ENCODE peak calls at places on chromosomes 5 and 9, in eight cellular contexts. P is DND-41; L is tibial nerve; I is naive thymus-derived CD4-positive, alpha-beta T cell; Y is mucosa of descending colon; R is psoas muscle; B is adrenal gland; N is epithelial cell of esophagus. E is an unnamed sample.
A peak's percentile ranks its signal among the peaks of the same experiment; 100 is the strongest.

GRCh38 chr5:132425975-132426524 is 56.5 kb downstream of the SLC22A5 start:
- DNase-seq in P (no peak), Y (no peak), I (no peak), N (no peak), L (no peak), B (no peak), R (no peak), E (no peak)

GRCh38 chr9:7286101-7286500 is 513.5 kb downstream of the DMAC1 start:
- DNase-seq in I (no peak), B (no peak), Y (no peak), L (no peak), R (no peak), N (no peak), P (no peak), E (no peak)

GRCh38 chr5:95768731-95769130 is 37.6 kb downstream of the RHOBTB3 start:
- DNase-seq in P (no peak), N (no peak), L (no peak), I (no peak), R (no peak), Y (no peak), B (no peak), E (no peak)

GRCh38 chr5:123134653-123135181 is 45.7 kb downstream of the PRDM6 start:
- DNase-seq in R (no peak), L (no peak), I (no peak), N (no peak), P (no peak), B (no peak), Y (no peak), E (no peak)

GRCh38 chr9:35940474-35941467 is 17.2 kb downstream of the OR2S2 start:
- DNase-seq in I (no peak), Y (no peak), N (no peak), R (no peak), B (no peak), L (no peak), P (peak; percentile 87), E (peak; percentile 96)

GRCh38 chr9:126057036-126057435 is 269.6 kb upstream of the MVB12B start:
- DNase-seq in Y (no peak), I (no peak), P (no peak), N (no peak), B (no peak), L (no peak), R (no peak), E (no peak)

GRCh38 chr5:62214701-62215100 is 91.3 kb upstream of the KIF2A start:
- DNase-seq in R (no peak), Y (no peak), P (no peak), L (no peak), N (peak; percentile 73), B (no peak), I (no peak), E (no peak)

GRCh38 chr5:131393498-131393968 is 129.7 kb downstream of the CDC42SE2 start:
- DNase-seq in L (no peak), B (no peak), I (no peak), R (no peak), N (no peak), Y (no peak), P (no peak), E (no peak)

GRCh38 chr9:16213781-16214515 is 656.5 kb downstream of the BNC2 start:
- DNase-seq in I (no peak), P (no peak), L (peak; percentile 36), Y (peak; percentile 28), R (peak; percentile 46), N (peak; percentile 56), B (peak; percentile 74), E (no peak)

GRCh38 chr9:68585034-68585761 is 44.5 kb upstream of the TMEM252 start:
- DNase-seq in L (no peak), I (no peak), R (no peak), N (no peak), P (no peak), Y (no peak), B (no peak), E (no peak)

GRCh38 chr9:110284211-110284849 is 28.0 kb upstream of the TXN start:
- DNase-seq in P (no peak), N (peak; percentile 68), B (no peak), Y (peak; percentile 37), R (no peak), I (no peak), L (no peak), E (no peak)

GRCh38 chr5:71905804-71906711 is 187.0 kb downstream of the CARTPT start:
- DNase-seq in Y (no peak), P (no peak), L (no peak), N (no peak), I (no peak), R (no peak), B (no peak), E (no peak)

DNA sequence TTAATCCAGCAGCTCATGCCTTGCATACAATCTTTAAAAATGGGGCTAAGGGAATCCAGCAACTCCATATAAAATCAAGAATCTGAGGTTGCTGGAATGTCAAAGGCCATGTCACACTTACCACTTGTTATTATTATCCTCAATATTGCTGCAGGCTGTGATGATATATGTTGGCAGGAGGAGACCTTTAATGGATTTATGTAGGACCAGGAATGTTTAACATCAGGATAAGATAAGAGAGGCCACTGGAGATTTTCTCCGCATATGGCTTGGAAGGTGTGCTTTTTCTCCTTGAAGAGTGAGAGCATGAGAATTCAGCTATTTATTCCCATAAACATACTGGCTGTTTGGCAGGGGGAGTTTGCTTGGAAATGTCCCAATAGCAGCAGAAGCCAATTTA is 481.5 kb downstream of the AGTPBP1 start:
- DNase-seq in L (no peak), N (no peak), I (no peak), B (no peak), Y (no peak), P (no peak), R (no peak), E (no peak)
- H3K4me3 ChIP-seq in L (no peak overlapping the region), N (no peak overlapping the region), I (no peak overlapping the region), B (no peak overlapping the region), Y (no peak overlapping the region), P (no peak overlapping the region), R (no peak overlapping the region), E (no peak overlapping the region)

GRCh38 chr9:37902804-37903580 is 935 bp downstream of the SLC25A51 start:
- DNase-seq in R (no peak), Y (no peak), I (no peak), N (peak; percentile 71), B (no peak), L (no peak), P (no peak), E (no peak)

GRCh38 chr9:37903581-37903830 is 421 bp downstream of the SLC25A51 start:
- DNase-seq in R (peak; percentile 62), L (no peak), Y (peak; percentile 87), N (no peak), P (no peak), I (peak; percentile 17), B (peak; percentile 64), E (no peak)

GRCh38 chr9:37904647-37905505 is 949 bp upstream of the SLC25A51 start:
- DNase-seq in Y (no peak), N (peak; percentile 51), R (no peak), I (no peak), L (no peak), P (no peak), B (no peak), E (no peak)

GRCh38 chr9:37903831-37904646 is at the start of gene SLC25A51:
- DNase-seq in P (peak; percentile 92), L (peak; percentile 90), R (peak; percentile 96), B (peak; percentile 91), Y (peak; percentile 98), N (peak; percentile 94), I (peak; percentile 94), E (peak; percentile 95)

GRCh38 chr9:37902131-37902530 is 1.8 kb downstream of the SLC25A51 start:
- DNase-seq in I (no peak), Y (no peak), P (no peak), B (no peak), L (no peak), N (no peak), R (no peak), E (no peak)
- H3K4me3 ChIP-seq in I (peak overlapping the region; percentile 69), Y (no peak overlapping the region), P (peak overlapping the region; percentile 63), B (no peak overlapping the region), L (no peak overlapping the region), N (no peak overlapping the region), R (peak overlapping the region; percentile 96), E (no peak overlapping the region)

GRCh38 chr5:57082441-57083067 is 91.3 kb upstream of the GPBP1 start:
- DNase-seq in L (no peak), Y (no peak), P (no peak), R (no peak), I (no peak), N (peak; percentile 61), B (no peak), E (no peak)
- H3K4me3 ChIP-seq in L (no peak overlapping the region), Y (no peak overlapping the region), P (no peak overlapping the region), R (no peak overlapping the region), I (no peak overlapping the region), N (no peak overlapping the region), B (no peak overlapping the region), E (no peak overlapping the region)

GRCh38 chr5:150300496-150301169 is 2.1 kb downstream of the ARSI start:
- DNase-seq in N (no peak), Y (no peak), L (no peak), I (no peak), P (no peak), R (no peak), B (no peak), E (no peak)

GRCh38 chr5:150301170-150301505 is 1.6 kb downstream of the ARSI start:
- DNase-seq in Y (no peak), L (no peak), I (no peak), B (no peak), R (no peak), P (no peak), N (peak; percentile 41), E (no peak)

GRCh38 chr5:150303070-150303595 is 428 bp upstream of the ARSI start:
- DNase-seq in Y (no peak), P (no peak), B (no peak), I (no peak), N (no peak), L (no peak), R (no peak), E (no peak)

GRCh38 chr5:150302301-150303069 is at the start of gene ARSI:
- DNase-seq in I (no peak), N (peak; percentile 56), P (no peak), R (peak; percentile 45), B (no peak), Y (peak; percentile 43), L (no peak), E (no peak)

DNA sequence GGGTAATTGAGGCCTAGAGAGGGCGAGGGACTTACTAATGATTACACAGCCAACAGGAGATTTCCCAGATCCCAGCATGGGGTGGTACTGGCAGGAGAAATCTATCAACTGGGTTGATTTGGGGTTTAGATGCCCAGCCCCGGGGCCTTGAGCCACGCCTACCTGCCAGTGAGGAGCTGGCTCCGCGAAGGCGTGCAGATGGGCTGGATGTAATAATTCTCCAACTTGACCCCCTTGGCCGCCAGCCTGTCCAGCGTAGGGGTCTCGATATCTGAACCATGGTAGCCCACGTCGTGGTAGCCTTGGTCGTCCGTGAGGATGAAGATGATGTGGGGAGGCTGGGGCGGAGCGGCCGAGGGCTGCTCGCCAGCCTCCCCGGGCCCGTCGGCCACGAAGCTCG is 804 bp downstream of the ARSI start:
- DNase-seq in Y (no peak), I (no peak), L (no peak), P (no peak), B (no peak), N (no peak), R (no peak), E (no peak)
- H3K4me3 ChIP-seq in Y (no peak overlapping the region), I (no peak overlapping the region), L (no peak overlapping the region), P (no peak overlapping the region), B (peak overlapping the region; percentile 38), N (peak overlapping the region; percentile 24), R (peak overlapping the region; percentile 60), E (no peak overlapping the region)

GRCh38 chr5:113249216-113249615 is 185.6 kb downstream of the TSSK1B start:
- DNase-seq in I (no peak), L (no peak), R (no peak), Y (no peak), B (no peak), P (no peak), N (no peak), E (no peak)
- H3K4me3 ChIP-seq in I (no peak overlapping the region), L (no peak overlapping the region), R (no peak overlapping the region), Y (no peak overlapping the region), B (no peak overlapping the region), P (no peak overlapping the region), N (no peak overlapping the region), E (no peak overlapping the region)